ENCODE peak calls at places on chromosome 19, in seven cellular contexts. D, I, R, K, J, O and X are unnamed samples.
A peak's percentile ranks its signal among the peaks of the same experiment; 100 is the strongest.

GRCh38 chr19:34213283-34213682 is 41.0 kb downstream of the LSM14A start:
- DNase-seq in D (no peak), I (no peak), R (no peak), K (no peak), J (no peak), O (no peak), X (no peak)

GRCh38 chr19:18464646-18465045 is 26.7 kb upstream of the ISYNA1 start:
- DNase-seq in D (no peak), I (peak; percentile 92), R (no peak), K (peak; percentile 86), J (no peak), O (peak; percentile 94), X (no peak)

GRCh38 chr19:18274776-18275356 is 614 bp upstream of the IQCN start:
- DNase-seq in D (no peak), I (peak; percentile 79), R (peak; percentile 81), K (peak; percentile 92), J (no peak), O (no peak), X (no peak)

GRCh38 chr19:11578342-11579142 is 1.1 kb upstream of the ACP5 start:
- DNase-seq in D (no peak), I (no peak), R (no peak), K (peak; percentile 57), J (no peak), O (no peak), X (peak; percentile 58)

GRCh38 chr19:46615966-46616365 is 8.9 kb downstream of the PTGIR start:
- DNase-seq in D (no peak), I (no peak), R (no peak), K (no peak), J (no peak), O (no peak), X (no peak)

GRCh38 chr19:10819124-10820060 is 16.6 kb downstream of the TMED1 start:
- DNase-seq in D (no peak), I (no peak), R (no peak), K (peak; percentile 40), J (no peak), O (no peak), X (no peak)

GRCh38 chr19:2038284-2039081 is 12.6 kb downstream of the MKNK2 start:
- DNase-seq in D (no peak), I (no peak), R (no peak), K (peak; percentile 41), J (no peak), O (no peak), X (no peak)

GRCh38 chr19:39765091-39766076 is 13.3 kb upstream of the LEUTX start:
- DNase-seq in D (no peak), I (peak; percentile 2), R (peak; percentile 71), K (no peak), J (peak; percentile 76), O (peak; percentile 5), X (peak; percentile 33)

GRCh38 chr19:16164222-16164890 is 9.0 kb downstream of the CIB3 start:
- DNase-seq in D (no peak), I (no peak), R (no peak), K (no peak), J (no peak), O (no peak), X (no peak)

GRCh38 chr19:11423164-11423803 is 4.2 kb upstream of the RGL3 start:
- DNase-seq in D (no peak), I (no peak), R (no peak), K (no peak), J (no peak), O (no peak), X (no peak)

GRCh38 chr19:38693380-38694223 is 46.2 kb downstream of the ACTN4 start:
- DNase-seq in D (no peak), I (no peak), R (peak; percentile 97), K (no peak), J (peak; percentile 47), O (no peak), X (peak; percentile 81)

GRCh38 chr19:11581740-11582139 is 4.3 kb upstream of the ACP5 start:
- DNase-seq in D (no peak), I (no peak), R (no peak), K (no peak), J (no peak), O (no peak), X (no peak)

GRCh38 chr19:13478576-13478975 is 27.7 kb downstream of the CACNA1A start:
- DNase-seq in D (no peak), I (no peak), R (no peak), K (no peak), J (no peak), O (no peak), X (no peak)

GRCh38 chr19:11091343-11092153 is 2.3 kb downstream of the LDLR start:
- DNase-seq in D (peak; percentile 76), I (peak; percentile 32), R (peak; percentile 66), K (no peak), J (no peak), O (no peak), X (peak; percentile 32)

GRCh38 chr19:4633140-4633967 is 6.0 kb upstream of the TNFAIP8L1 start:
- DNase-seq in D (no peak), I (peak; percentile 19), R (peak; percentile 68), K (peak; percentile 73), J (peak; percentile 68), O (no peak), X (peak; percentile 60)

GRCh38 chr19:30070970-30071632 is 129.1 kb downstream of the URI1 start:
- DNase-seq in D (no peak), I (no peak), R (no peak), K (peak; percentile 54), J (no peak), O (peak; percentile 23), X (no peak)

GRCh38 chr19:6064016-6064702 is 46.1 kb downstream of the RFX2 start:
- DNase-seq in D (no peak), I (no peak), R (no peak), K (no peak), J (no peak), O (no peak), X (no peak)

GRCh38 chr19:18257503-18258470 is 16.5 kb downstream of the IQCN start:
- DNase-seq in D (no peak), I (no peak), R (no peak), K (no peak), J (no peak), O (no peak), X (no peak)

GRCh38 chr19:11152318-11153062 is 3.1 kb downstream of the SPC24 start:
- DNase-seq in D (no peak), I (peak; percentile 22), R (no peak), K (peak; percentile 82), J (no peak), O (no peak), X (no peak)

GRCh38 chr19:19488875-19489690 is 26.3 kb downstream of the TSSK6 start:
- DNase-seq in D (peak; percentile 87), I (peak; percentile 70), R (peak; percentile 76), K (peak; percentile 84), J (peak; percentile 55), O (peak; percentile 69), X (peak; percentile 79)

GRCh38 chr19:1377176-1377964 is 6.3 kb upstream of the NDUFS7 start:
- DNase-seq in D (no peak), I (no peak), R (no peak), K (no peak), J (no peak), O (no peak), X (no peak)